ENCODE peak calls at places on chromosomes 12 and 14, in five cellular contexts. One of them, this sample, is unnamed.

GRCh38 chr12:69648476-69648875 is 37.8 kb upstream of the LRRC10 start:
- DNase-seq in activated CD4-positive, CD25-positive, alpha-beta regulatory T cell: no peak
- DNase-seq in GM03348: peak
- DNase-seq in stimulated activated naive CD8-positive, alpha-beta T cell treated with anti-CD3 and anti-CD28 coated beads, Interleukin-15, Interleukin-2, amounts not matched to agents 100 U/mL and 50 U/mL, for 24 hours: no peak
- DNase-seq in stimulated activated CD4-positive, alpha-beta T cell treated with anti-CD3 and anti-CD28 coated beads, TNF-alpha, amount 100 ng/mL, for 48 hours: no peak
- DNase-seq in this sample: no peak

GRCh38 chr12:127153996-127154395 is 1113.0 kb upstream of the TMEM132C start:
- DNase-seq in GM03348: no peak
- DNase-seq in activated CD4-positive, CD25-positive, alpha-beta regulatory T cell: no peak
- DNase-seq in stimulated activated naive CD8-positive, alpha-beta T cell treated with anti-CD3 and anti-CD28 coated beads, Interleukin-15, Interleukin-2, amounts not matched to agents 100 U/mL and 50 U/mL, for 24 hours: no peak
- DNase-seq in stimulated activated CD4-positive, alpha-beta T cell treated with anti-CD3 and anti-CD28 coated beads, TNF-alpha, amount 100 ng/mL, for 48 hours: no peak
- DNase-seq in this sample: no peak

GRCh38 chr14:104158827-104159798 is 20.7 kb downstream of the KIF26A start:
- DNase-seq in activated CD4-positive, CD25-positive, alpha-beta regulatory T cell: no peak
- DNase-seq in GM03348: no peak
- DNase-seq in stimulated activated naive CD8-positive, alpha-beta T cell treated with anti-CD3 and anti-CD28 coated beads, Interleukin-15, Interleukin-2, amounts not matched to agents 100 U/mL and 50 U/mL, for 24 hours: no peak
- DNase-seq in stimulated activated CD4-positive, alpha-beta T cell treated with anti-CD3 and anti-CD28 coated beads, TNF-alpha, amount 100 ng/mL, for 48 hours: no peak
- DNase-seq in this sample: no peak

GRCh38 chr12:57629897-57630471 is 3.0 kb downstream of the B4GALNT1 start:
- DNase-seq in stimulated activated CD4-positive, alpha-beta T cell treated with anti-CD3 and anti-CD28 coated beads, TNF-alpha, amount 100 ng/mL, for 48 hours: no peak
- DNase-seq in stimulated activated naive CD8-positive, alpha-beta T cell treated with anti-CD3 and anti-CD28 coated beads, Interleukin-15, Interleukin-2, amounts not matched to agents 100 U/mL and 50 U/mL, for 24 hours: no peak
- DNase-seq in GM03348: no peak
- DNase-seq in activated CD4-positive, CD25-positive, alpha-beta regulatory T cell: no peak
- DNase-seq in this sample: peak

GRCh38 chr14:91149462-91149861 is 35.6 kb downstream of the DGLUCY start:
- DNase-seq in stimulated activated naive CD8-positive, alpha-beta T cell treated with anti-CD3 and anti-CD28 coated beads, Interleukin-15, Interleukin-2, amounts not matched to agents 100 U/mL and 50 U/mL, for 24 hours: no peak
- DNase-seq in stimulated activated CD4-positive, alpha-beta T cell treated with anti-CD3 and anti-CD28 coated beads, TNF-alpha, amount 100 ng/mL, for 48 hours: no peak
- DNase-seq in activated CD4-positive, CD25-positive, alpha-beta regulatory T cell: no peak
- DNase-seq in GM03348: peak
- DNase-seq in this sample: no peak

GRCh38 chr12:108594-108993 is 42.0 kb downstream of the IQSEC3 start:
- DNase-seq in stimulated activated naive CD8-positive, alpha-beta T cell treated with anti-CD3 and anti-CD28 coated beads, Interleukin-15, Interleukin-2, amounts not matched to agents 100 U/mL and 50 U/mL, for 24 hours: no peak
- DNase-seq in GM03348: no peak
- DNase-seq in activated CD4-positive, CD25-positive, alpha-beta regulatory T cell: no peak
- DNase-seq in stimulated activated CD4-positive, alpha-beta T cell treated with anti-CD3 and anti-CD28 coated beads, TNF-alpha, amount 100 ng/mL, for 48 hours: no peak
- DNase-seq in this sample: no peak

GRCh38 chr12:44795970-44796369 is 80.1 kb downstream of the NELL2 start:
- DNase-seq in GM03348: no peak
- DNase-seq in activated CD4-positive, CD25-positive, alpha-beta regulatory T cell: no peak
- DNase-seq in stimulated activated naive CD8-positive, alpha-beta T cell treated with anti-CD3 and anti-CD28 coated beads, Interleukin-15, Interleukin-2, amounts not matched to agents 100 U/mL and 50 U/mL, for 24 hours: no peak
- DNase-seq in stimulated activated CD4-positive, alpha-beta T cell treated with anti-CD3 and anti-CD28 coated beads, TNF-alpha, amount 100 ng/mL, for 48 hours: no peak
- DNase-seq in this sample: no peak

GRCh38 chr12:67885370-67886169 is 103.7 kb upstream of the IFNG-AS1 start:
- DNase-seq in stimulated activated naive CD8-positive, alpha-beta T cell treated with anti-CD3 and anti-CD28 coated beads, Interleukin-15, Interleukin-2, amounts not matched to agents 100 U/mL and 50 U/mL, for 24 hours: no peak
- DNase-seq in GM03348: peak
- DNase-seq in stimulated activated CD4-positive, alpha-beta T cell treated with anti-CD3 and anti-CD28 coated beads, TNF-alpha, amount 100 ng/mL, for 48 hours: no peak
- DNase-seq in activated CD4-positive, CD25-positive, alpha-beta regulatory T cell: no peak
- DNase-seq in this sample: no peak

GRCh38 chr12:25655702-25656101 is 102.6 kb upstream of the LMNTD1 start:
- DNase-seq in stimulated activated CD4-positive, alpha-beta T cell treated with anti-CD3 and anti-CD28 coated beads, TNF-alpha, amount 100 ng/mL, for 48 hours: no peak
- DNase-seq in stimulated activated naive CD8-positive, alpha-beta T cell treated with anti-CD3 and anti-CD28 coated beads, Interleukin-15, Interleukin-2, amounts not matched to agents 100 U/mL and 50 U/mL, for 24 hours: no peak
- DNase-seq in activated CD4-positive, CD25-positive, alpha-beta regulatory T cell: no peak
- DNase-seq in GM03348: no peak
- DNase-seq in this sample: no peak

GRCh38 chr12:83018063-83018462 is 331.4 kb downstream of the TMTC2 start:
- DNase-seq in GM03348: no peak
- DNase-seq in activated CD4-positive, CD25-positive, alpha-beta regulatory T cell: no peak
- DNase-seq in stimulated activated naive CD8-positive, alpha-beta T cell treated with anti-CD3 and anti-CD28 coated beads, Interleukin-15, Interleukin-2, amounts not matched to agents 100 U/mL and 50 U/mL, for 24 hours: no peak
- DNase-seq in stimulated activated CD4-positive, alpha-beta T cell treated with anti-CD3 and anti-CD28 coated beads, TNF-alpha, amount 100 ng/mL, for 48 hours: no peak
- DNase-seq in this sample: no peak

GRCh38 chr14:51285102-51285501 is 45.1 kb downstream of the TMX1 start:
- DNase-seq in stimulated activated naive CD8-positive, alpha-beta T cell treated with anti-CD3 and anti-CD28 coated beads, Interleukin-15, Interleukin-2, amounts not matched to agents 100 U/mL and 50 U/mL, for 24 hours: no peak
- DNase-seq in GM03348: no peak
- DNase-seq in activated CD4-positive, CD25-positive, alpha-beta regulatory T cell: no peak
- DNase-seq in stimulated activated CD4-positive, alpha-beta T cell treated with anti-CD3 and anti-CD28 coated beads, TNF-alpha, amount 100 ng/mL, for 48 hours: no peak
- DNase-seq in this sample: no peak

GRCh38 chr14:36256131-36256801 is 64.2 kb downstream of the MBIP start:
- DNase-seq in activated CD4-positive, CD25-positive, alpha-beta regulatory T cell: no peak
- DNase-seq in GM03348: peak
- DNase-seq in stimulated activated naive CD8-positive, alpha-beta T cell treated with anti-CD3 and anti-CD28 coated beads, Interleukin-15, Interleukin-2, amounts not matched to agents 100 U/mL and 50 U/mL, for 24 hours: no peak
- DNase-seq in stimulated activated CD4-positive, alpha-beta T cell treated with anti-CD3 and anti-CD28 coated beads, TNF-alpha, amount 100 ng/mL, for 48 hours: no peak
- DNase-seq in this sample: no peak

GRCh38 chr12:54383041-54383609 is 1.4 kb downstream of the ZNF385A start:
- DNase-seq in stimulated activated naive CD8-positive, alpha-beta T cell treated with anti-CD3 and anti-CD28 coated beads, Interleukin-15, Interleukin-2, amounts not matched to agents 100 U/mL and 50 U/mL, for 24 hours: peak
- DNase-seq in GM03348: peak
- DNase-seq in activated CD4-positive, CD25-positive, alpha-beta regulatory T cell: no peak
- DNase-seq in stimulated activated CD4-positive, alpha-beta T cell treated with anti-CD3 and anti-CD28 coated beads, TNF-alpha, amount 100 ng/mL, for 48 hours: peak
- DNase-seq in this sample: no peak

GRCh38 chr14:103279129-103280025 is 54.7 kb upstream of the EIF5 start:
- DNase-seq in stimulated activated CD4-positive, alpha-beta T cell treated with anti-CD3 and anti-CD28 coated beads, TNF-alpha, amount 100 ng/mL, for 48 hours: no peak
- DNase-seq in activated CD4-positive, CD25-positive, alpha-beta regulatory T cell: no peak
- DNase-seq in GM03348: no peak
- DNase-seq in stimulated activated naive CD8-positive, alpha-beta T cell treated with anti-CD3 and anti-CD28 coated beads, Interleukin-15, Interleukin-2, amounts not matched to agents 100 U/mL and 50 U/mL, for 24 hours: no peak
- DNase-seq in this sample: no peak

GRCh38 chr14:92280554-92281262 is 42.3 kb upstream of the SLC24A4 start:
- DNase-seq in stimulated activated CD4-positive, alpha-beta T cell treated with anti-CD3 and anti-CD28 coated beads, TNF-alpha, amount 100 ng/mL, for 48 hours: no peak
- DNase-seq in activated CD4-positive, CD25-positive, alpha-beta regulatory T cell: no peak
- DNase-seq in stimulated activated naive CD8-positive, alpha-beta T cell treated with anti-CD3 and anti-CD28 coated beads, Interleukin-15, Interleukin-2, amounts not matched to agents 100 U/mL and 50 U/mL, for 24 hours: peak
- DNase-seq in GM03348: no peak
- DNase-seq in this sample: no peak

GRCh38 chr12:4270016-4270669 is 3.4 kb upstream of the CCND2 start:
- DNase-seq in activated CD4-positive, CD25-positive, alpha-beta regulatory T cell: no peak
- DNase-seq in stimulated activated CD4-positive, alpha-beta T cell treated with anti-CD3 and anti-CD28 coated beads, TNF-alpha, amount 100 ng/mL, for 48 hours: no peak
- DNase-seq in stimulated activated naive CD8-positive, alpha-beta T cell treated with anti-CD3 and anti-CD28 coated beads, Interleukin-15, Interleukin-2, amounts not matched to agents 100 U/mL and 50 U/mL, for 24 hours: peak
- DNase-seq in GM03348: no peak
- DNase-seq in this sample: no peak

GRCh38 chr14:54681819-54682261 is 114.9 kb downstream of the SAMD4A start:
- DNase-seq in stimulated activated CD4-positive, alpha-beta T cell treated with anti-CD3 and anti-CD28 coated beads, TNF-alpha, amount 100 ng/mL, for 48 hours: no peak
- DNase-seq in activated CD4-positive, CD25-positive, alpha-beta regulatory T cell: no peak
- DNase-seq in GM03348: no peak
- DNase-seq in stimulated activated naive CD8-positive, alpha-beta T cell treated with anti-CD3 and anti-CD28 coated beads, Interleukin-15, Interleukin-2, amounts not matched to agents 100 U/mL and 50 U/mL, for 24 hours: no peak
- DNase-seq in this sample: no peak

GRCh38 chr12:76020731-76021672 is 10.6 kb downstream of the PHLDA1 start:
- DNase-seq in GM03348: peak
- DNase-seq in stimulated activated naive CD8-positive, alpha-beta T cell treated with anti-CD3 and anti-CD28 coated beads, Interleukin-15, Interleukin-2, amounts not matched to agents 100 U/mL and 50 U/mL, for 24 hours: peak
- DNase-seq in stimulated activated CD4-positive, alpha-beta T cell treated with anti-CD3 and anti-CD28 coated beads, TNF-alpha, amount 100 ng/mL, for 48 hours: peak
- DNase-seq in activated CD4-positive, CD25-positive, alpha-beta regulatory T cell: peak
- DNase-seq in this sample: no peak

GRCh38 chr14:72780771-72781170 is 113.1 kb downstream of the DPF3 start:
- DNase-seq in activated CD4-positive, CD25-positive, alpha-beta regulatory T cell: no peak
- DNase-seq in GM03348: peak
- DNase-seq in stimulated activated naive CD8-positive, alpha-beta T cell treated with anti-CD3 and anti-CD28 coated beads, Interleukin-15, Interleukin-2, amounts not matched to agents 100 U/mL and 50 U/mL, for 24 hours: no peak
- DNase-seq in stimulated activated CD4-positive, alpha-beta T cell treated with anti-CD3 and anti-CD28 coated beads, TNF-alpha, amount 100 ng/mL, for 48 hours: no peak
- DNase-seq in this sample: no peak

GRCh38 chr12:123617144-123617543 is 15.2 kb downstream of the DDX55 start:
- DNase-seq in GM03348: no peak
- DNase-seq in stimulated activated naive CD8-positive, alpha-beta T cell treated with anti-CD3 and anti-CD28 coated beads, Interleukin-15, Interleukin-2, amounts not matched to agents 100 U/mL and 50 U/mL, for 24 hours: no peak
- DNase-seq in stimulated activated CD4-positive, alpha-beta T cell treated with anti-CD3 and anti-CD28 coated beads, TNF-alpha, amount 100 ng/mL, for 48 hours: no peak
- DNase-seq in activated CD4-positive, CD25-positive, alpha-beta regulatory T cell: no peak
- DNase-seq in this sample: no peak

GRCh38 chr12:4270670-4271432 is 2.7 kb upstream of the CCND2 start:
- DNase-seq in GM03348: no peak
- DNase-seq in stimulated activated CD4-positive, alpha-beta T cell treated with anti-CD3 and anti-CD28 coated beads, TNF-alpha, amount 100 ng/mL, for 48 hours: no peak
- DNase-seq in activated CD4-positive, CD25-positive, alpha-beta regulatory T cell: no peak
- DNase-seq in stimulated activated naive CD8-positive, alpha-beta T cell treated with anti-CD3 and anti-CD28 coated beads, Interleukin-15, Interleukin-2, amounts not matched to agents 100 U/mL and 50 U/mL, for 24 hours: peak
- DNase-seq in this sample: no peak

GRCh38 chr12:111788178-111788654 is 21.5 kb downstream of the ALDH2 start:
- DNase-seq in stimulated activated naive CD8-positive, alpha-beta T cell treated with anti-CD3 and anti-CD28 coated beads, Interleukin-15, Interleukin-2, amounts not matched to agents 100 U/mL and 50 U/mL, for 24 hours: no peak
- DNase-seq in activated CD4-positive, CD25-positive, alpha-beta regulatory T cell: no peak
- DNase-seq in GM03348: peak
- DNase-seq in stimulated activated CD4-positive, alpha-beta T cell treated with anti-CD3 and anti-CD28 coated beads, TNF-alpha, amount 100 ng/mL, for 48 hours: no peak
- DNase-seq in this sample: no peak

GRCh38 chr14:101595887-101596721 is 34.8 kb downstream of the DIO3 start:
- DNase-seq in stimulated activated CD4-positive, alpha-beta T cell treated with anti-CD3 and anti-CD28 coated beads, TNF-alpha, amount 100 ng/mL, for 48 hours: peak
- DNase-seq in activated CD4-positive, CD25-positive, alpha-beta regulatory T cell: peak
- DNase-seq in GM03348: peak
- DNase-seq in stimulated activated naive CD8-positive, alpha-beta T cell treated with anti-CD3 and anti-CD28 coated beads, Interleukin-15, Interleukin-2, amounts not matched to agents 100 U/mL and 50 U/mL, for 24 hours: peak
- DNase-seq in this sample: peak

GRCh38 chr12:97493729-97494128 is 31.1 kb downstream of the RMST start:
- DNase-seq in activated CD4-positive, CD25-positive, alpha-beta regulatory T cell: no peak
- DNase-seq in stimulated activated CD4-positive, alpha-beta T cell treated with anti-CD3 and anti-CD28 coated beads, TNF-alpha, amount 100 ng/mL, for 48 hours: no peak
- DNase-seq in stimulated activated naive CD8-positive, alpha-beta T cell treated with anti-CD3 and anti-CD28 coated beads, Interleukin-15, Interleukin-2, amounts not matched to agents 100 U/mL and 50 U/mL, for 24 hours: no peak
- DNase-seq in GM03348: no peak
- DNase-seq in this sample: no peak

GRCh38 chr12:79659961-79660431 is 30.8 kb downstream of the PAWR start:
- DNase-seq in stimulated activated naive CD8-positive, alpha-beta T cell treated with anti-CD3 and anti-CD28 coated beads, Interleukin-15, Interleukin-2, amounts not matched to agents 100 U/mL and 50 U/mL, for 24 hours: no peak
- DNase-seq in stimulated activated CD4-positive, alpha-beta T cell treated with anti-CD3 and anti-CD28 coated beads, TNF-alpha, amount 100 ng/mL, for 48 hours: no peak
- DNase-seq in activated CD4-positive, CD25-positive, alpha-beta regulatory T cell: no peak
- DNase-seq in GM03348: peak
- DNase-seq in this sample: no peak

GRCh38 chr12:110591508-110592051 is 8.5 kb upstream of the PPTC7 start:
- DNase-seq in stimulated activated naive CD8-positive, alpha-beta T cell treated with anti-CD3 and anti-CD28 coated beads, Interleukin-15, Interleukin-2, amounts not matched to agents 100 U/mL and 50 U/mL, for 24 hours: no peak
- DNase-seq in GM03348: no peak
- DNase-seq in activated CD4-positive, CD25-positive, alpha-beta regulatory T cell: no peak
- DNase-seq in stimulated activated CD4-positive, alpha-beta T cell treated with anti-CD3 and anti-CD28 coated beads, TNF-alpha, amount 100 ng/mL, for 48 hours: no peak
- DNase-seq in this sample: no peak

GRCh38 chr14:75119056-75119455 is 7.8 kb downstream of the NEK9 start:
- DNase-seq in activated CD4-positive, CD25-positive, alpha-beta regulatory T cell: no peak
- DNase-seq in stimulated activated CD4-positive, alpha-beta T cell treated with anti-CD3 and anti-CD28 coated beads, TNF-alpha, amount 100 ng/mL, for 48 hours: no peak
- DNase-seq in stimulated activated naive CD8-positive, alpha-beta T cell treated with anti-CD3 and anti-CD28 coated beads, Interleukin-15, Interleukin-2, amounts not matched to agents 100 U/mL and 50 U/mL, for 24 hours: no peak
- DNase-seq in GM03348: no peak
- DNase-seq in this sample: no peak

GRCh38 chr12:66803972-66804371 is 125.1 kb upstream of the GRIP1 start:
- DNase-seq in stimulated activated CD4-positive, alpha-beta T cell treated with anti-CD3 and anti-CD28 coated beads, TNF-alpha, amount 100 ng/mL, for 48 hours: no peak
- DNase-seq in activated CD4-positive, CD25-positive, alpha-beta regulatory T cell: no peak
- DNase-seq in stimulated activated naive CD8-positive, alpha-beta T cell treated with anti-CD3 and anti-CD28 coated beads, Interleukin-15, Interleukin-2, amounts not matched to agents 100 U/mL and 50 U/mL, for 24 hours: no peak
- DNase-seq in GM03348: no peak
- DNase-seq in this sample: no peak

GRCh38 chr12:4252595-4252994 is 21.0 kb upstream of the CCND2 start:
- DNase-seq in activated CD4-positive, CD25-positive, alpha-beta regulatory T cell: no peak
- DNase-seq in stimulated activated naive CD8-positive, alpha-beta T cell treated with anti-CD3 and anti-CD28 coated beads, Interleukin-15, Interleukin-2, amounts not matched to agents 100 U/mL and 50 U/mL, for 24 hours: no peak
- DNase-seq in stimulated activated CD4-positive, alpha-beta T cell treated with anti-CD3 and anti-CD28 coated beads, TNF-alpha, amount 100 ng/mL, for 48 hours: no peak
- DNase-seq in GM03348: no peak
- DNase-seq in this sample: no peak

GRCh38 chr14:32559048-32559447 is 229.9 kb downstream of the AKAP6 start:
- DNase-seq in stimulated activated naive CD8-positive, alpha-beta T cell treated with anti-CD3 and anti-CD28 coated beads, Interleukin-15, Interleukin-2, amounts not matched to agents 100 U/mL and 50 U/mL, for 24 hours: no peak
- DNase-seq in GM03348: peak
- DNase-seq in stimulated activated CD4-positive, alpha-beta T cell treated with anti-CD3 and anti-CD28 coated beads, TNF-alpha, amount 100 ng/mL, for 48 hours: no peak
- DNase-seq in activated CD4-positive, CD25-positive, alpha-beta regulatory T cell: no peak
- DNase-seq in this sample: no peak

GRCh38 chr14:31371651-31372050 is 48.7 kb downstream of the HEATR5A start:
- DNase-seq in activated CD4-positive, CD25-positive, alpha-beta regulatory T cell: no peak
- DNase-seq in stimulated activated CD4-positive, alpha-beta T cell treated with anti-CD3 and anti-CD28 coated beads, TNF-alpha, amount 100 ng/mL, for 48 hours: no peak
- DNase-seq in GM03348: no peak
- DNase-seq in stimulated activated naive CD8-positive, alpha-beta T cell treated with anti-CD3 and anti-CD28 coated beads, Interleukin-15, Interleukin-2, amounts not matched to agents 100 U/mL and 50 U/mL, for 24 hours: no peak
- DNase-seq in this sample: no peak

GRCh38 chr12:15192721-15193120 is 28.5 kb downstream of the RERG start:
- DNase-seq in GM03348: no peak
- DNase-seq in stimulated activated naive CD8-positive, alpha-beta T cell treated with anti-CD3 and anti-CD28 coated beads, Interleukin-15, Interleukin-2, amounts not matched to agents 100 U/mL and 50 U/mL, for 24 hours: no peak
- DNase-seq in stimulated activated CD4-positive, alpha-beta T cell treated with anti-CD3 and anti-CD28 coated beads, TNF-alpha, amount 100 ng/mL, for 48 hours: no peak
- DNase-seq in activated CD4-positive, CD25-positive, alpha-beta regulatory T cell: no peak
- DNase-seq in this sample: no peak

GRCh38 chr12:991350-992278 is 591 bp downstream of the ERC1 start:
- DNase-seq in stimulated activated CD4-positive, alpha-beta T cell treated with anti-CD3 and anti-CD28 coated beads, TNF-alpha, amount 100 ng/mL, for 48 hours: no peak
- DNase-seq in stimulated activated naive CD8-positive, alpha-beta T cell treated with anti-CD3 and anti-CD28 coated beads, Interleukin-15, Interleukin-2, amounts not matched to agents 100 U/mL and 50 U/mL, for 24 hours: no peak
- DNase-seq in activated CD4-positive, CD25-positive, alpha-beta regulatory T cell: peak
- DNase-seq in GM03348: peak
- DNase-seq in this sample: peak

GRCh38 chr14:33709286-33709685 is 241.6 kb downstream of the EGLN3 start:
- DNase-seq in activated CD4-positive, CD25-positive, alpha-beta regulatory T cell: no peak
- DNase-seq in stimulated activated CD4-positive, alpha-beta T cell treated with anti-CD3 and anti-CD28 coated beads, TNF-alpha, amount 100 ng/mL, for 48 hours: no peak
- DNase-seq in GM03348: no peak
- DNase-seq in stimulated activated naive CD8-positive, alpha-beta T cell treated with anti-CD3 and anti-CD28 coated beads, Interleukin-15, Interleukin-2, amounts not matched to agents 100 U/mL and 50 U/mL, for 24 hours: no peak
- DNase-seq in this sample: no peak

GRCh38 chr12:55733021-55733555 is 4.3 kb upstream of the CD63 start:
- DNase-seq in stimulated activated CD4-positive, alpha-beta T cell treated with anti-CD3 and anti-CD28 coated beads, TNF-alpha, amount 100 ng/mL, for 48 hours: no peak
- DNase-seq in activated CD4-positive, CD25-positive, alpha-beta regulatory T cell: no peak
- DNase-seq in GM03348: no peak
- DNase-seq in stimulated activated naive CD8-positive, alpha-beta T cell treated with anti-CD3 and anti-CD28 coated beads, Interleukin-15, Interleukin-2, amounts not matched to agents 100 U/mL and 50 U/mL, for 24 hours: no peak
- DNase-seq in this sample: no peak

GRCh38 chr12:122368361-122369073 is 54.0 kb downstream of the CLIP1 start:
- DNase-seq in GM03348: peak
- DNase-seq in stimulated activated CD4-positive, alpha-beta T cell treated with anti-CD3 and anti-CD28 coated beads, TNF-alpha, amount 100 ng/mL, for 48 hours: no peak
- DNase-seq in stimulated activated naive CD8-positive, alpha-beta T cell treated with anti-CD3 and anti-CD28 coated beads, Interleukin-15, Interleukin-2, amounts not matched to agents 100 U/mL and 50 U/mL, for 24 hours: no peak
- DNase-seq in activated CD4-positive, CD25-positive, alpha-beta regulatory T cell: no peak
- DNase-seq in this sample: no peak

GRCh38 chr12:95440401-95440800 is 33.6 kb upstream of the METAP2 start:
- DNase-seq in GM03348: no peak
- DNase-seq in activated CD4-positive, CD25-positive, alpha-beta regulatory T cell: no peak
- DNase-seq in stimulated activated naive CD8-positive, alpha-beta T cell treated with anti-CD3 and anti-CD28 coated beads, Interleukin-15, Interleukin-2, amounts not matched to agents 100 U/mL and 50 U/mL, for 24 hours: no peak
- DNase-seq in stimulated activated CD4-positive, alpha-beta T cell treated with anti-CD3 and anti-CD28 coated beads, TNF-alpha, amount 100 ng/mL, for 48 hours: no peak
- DNase-seq in this sample: no peak